ENCODE peak calls at places on chromosomes 2 and 18, in eight cellular contexts. One of them, this sample, is unnamed.

GRCh38 chr2:234823196-234823876 is 128.5 kb upstream of the SH3BP4 start:
- DNase-seq in mucosa of descending colon: peak; percentile 7
- DNase-seq in cerebellum: no peak
- DNase-seq in hepatocyte: no peak
- DNase-seq in tibial artery: peak; percentile 54
- DNase-seq in Daoy: no peak
- DNase-seq in Right ventricle myocardium superior: no peak
- DNase-seq in amniotic stem cell: no peak
- DNase-seq in this sample: no peak

GRCh38 chr18:54717673-54718435 is 110.4 kb upstream of the RAB27B start:
- DNase-seq in tibial artery: no peak
- DNase-seq in mucosa of descending colon: peak; percentile 12
- DNase-seq in Daoy: peak; percentile 17
- DNase-seq in amniotic stem cell: no peak
- DNase-seq in hepatocyte: no peak
- DNase-seq in cerebellum: peak; percentile 11
- DNase-seq in Right ventricle myocardium superior: peak; percentile 43
- DNase-seq in this sample: peak; percentile 41

GRCh38 chr2:67346718-67347407 is 50.3 kb upstream of the ETAA1 start:
- DNase-seq in cerebellum: no peak
- DNase-seq in mucosa of descending colon: no peak
- DNase-seq in hepatocyte: no peak
- DNase-seq in Right ventricle myocardium superior: no peak
- DNase-seq in Daoy: peak; percentile 13
- DNase-seq in amniotic stem cell: no peak
- DNase-seq in tibial artery: no peak
- DNase-seq in this sample: no peak

GRCh38 chr18:58364867-58365533 is 263.9 kb downstream of the ALPK2 start:
- DNase-seq in Right ventricle myocardium superior: no peak
- DNase-seq in amniotic stem cell: no peak
- DNase-seq in tibial artery: no peak
- DNase-seq in hepatocyte: no peak
- DNase-seq in cerebellum: no peak
- DNase-seq in Daoy: peak; percentile 83
- DNase-seq in mucosa of descending colon: no peak
- DNase-seq in this sample: no peak

GRCh38 chr2:75428627-75429026 is 132.1 kb downstream of the EVA1A start:
- DNase-seq in cerebellum: no peak
- DNase-seq in mucosa of descending colon: no peak
- DNase-seq in Daoy: no peak
- DNase-seq in amniotic stem cell: no peak
- DNase-seq in tibial artery: no peak
- DNase-seq in Right ventricle myocardium superior: no peak
- DNase-seq in hepatocyte: no peak
- DNase-seq in this sample: no peak

GRCh38 chr2:145692971-145693478 is 1173.1 kb upstream of the ZEB2 start:
- DNase-seq in tibial artery: no peak
- DNase-seq in mucosa of descending colon: no peak
- DNase-seq in cerebellum: no peak
- DNase-seq in amniotic stem cell: no peak
- DNase-seq in Right ventricle myocardium superior: no peak
- DNase-seq in Daoy: peak; percentile 69
- DNase-seq in hepatocyte: peak; percentile 52
- DNase-seq in this sample: no peak

GRCh38 chr2:28545590-28546195 is 49.8 kb downstream of the PLB1 start:
- DNase-seq in cerebellum: no peak
- DNase-seq in Daoy: no peak
- DNase-seq in Right ventricle myocardium superior: no peak
- DNase-seq in amniotic stem cell: no peak
- DNase-seq in mucosa of descending colon: peak; percentile 34
- DNase-seq in tibial artery: no peak
- DNase-seq in hepatocyte: no peak
- DNase-seq in this sample: no peak

GRCh38 chr18:57768557-57769326 is 34.4 kb downstream of the ATP8B1 start:
- DNase-seq in tibial artery: no peak
- DNase-seq in Right ventricle myocardium superior: no peak
- DNase-seq in Daoy: no peak
- DNase-seq in cerebellum: no peak
- DNase-seq in amniotic stem cell: peak; percentile 21
- DNase-seq in hepatocyte: peak; percentile 17
- DNase-seq in mucosa of descending colon: no peak
- DNase-seq in this sample: no peak

GRCh38 chr18:68436485-68436884 is 278.4 kb downstream of the TMX3 start:
- DNase-seq in mucosa of descending colon: no peak
- DNase-seq in Daoy: no peak
- DNase-seq in amniotic stem cell: no peak
- DNase-seq in hepatocyte: no peak
- DNase-seq in tibial artery: no peak
- DNase-seq in cerebellum: no peak
- DNase-seq in Right ventricle myocardium superior: no peak
- DNase-seq in this sample: no peak

GRCh38 chr2:26942543-26943295 is 27.7 kb upstream of the MAPRE3 start:
- DNase-seq in tibial artery: peak; percentile 52
- DNase-seq in Right ventricle myocardium superior: peak; percentile 82
- DNase-seq in cerebellum: peak; percentile 77
- DNase-seq in amniotic stem cell: no peak
- DNase-seq in Daoy: peak; percentile 67
- DNase-seq in hepatocyte: peak; percentile 80
- DNase-seq in mucosa of descending colon: peak; percentile 80
- DNase-seq in this sample: peak; percentile 52

GRCh38 chr2:176130153-176130916 is 830 bp downstream of the HOXD8 start:
- DNase-seq in amniotic stem cell: no peak
- DNase-seq in hepatocyte: peak; percentile 57
- DNase-seq in tibial artery: no peak
- DNase-seq in mucosa of descending colon: peak; percentile 60
- DNase-seq in cerebellum: no peak
- DNase-seq in Right ventricle myocardium superior: no peak
- DNase-seq in Daoy: peak; percentile 75
- DNase-seq in this sample: no peak

GRCh38 chr2:156435392-156435724 is 821 bp upstream of the GPD2 start:
- DNase-seq in mucosa of descending colon: no peak
- DNase-seq in hepatocyte: no peak
- DNase-seq in cerebellum: peak; percentile 20
- DNase-seq in amniotic stem cell: no peak
- DNase-seq in Right ventricle myocardium superior: no peak
- DNase-seq in Daoy: no peak
- DNase-seq in tibial artery: no peak
- DNase-seq in this sample: peak; percentile 47

GRCh38 chr2:27202829-27203228 is 9.0 kb upstream of the ATRAID start:
- DNase-seq in cerebellum: no peak
- DNase-seq in mucosa of descending colon: no peak
- DNase-seq in hepatocyte: no peak
- DNase-seq in Daoy: peak; percentile 37
- DNase-seq in tibial artery: no peak
- DNase-seq in Right ventricle myocardium superior: no peak
- DNase-seq in amniotic stem cell: no peak
- DNase-seq in this sample: peak; percentile 21

GRCh38 chr2:236454076-236454475 is 115.5 kb upstream of the ACKR3 start:
- DNase-seq in Daoy: no peak
- DNase-seq in Right ventricle myocardium superior: no peak
- DNase-seq in hepatocyte: no peak
- DNase-seq in tibial artery: no peak
- DNase-seq in mucosa of descending colon: no peak
- DNase-seq in amniotic stem cell: no peak
- DNase-seq in cerebellum: no peak
- DNase-seq in this sample: no peak

GRCh38 chr18:8816805-8817204 is 111.4 kb downstream of the MTCL1 start:
- DNase-seq in amniotic stem cell: peak; percentile 51
- DNase-seq in Right ventricle myocardium superior: no peak
- DNase-seq in Daoy: peak; percentile 15
- DNase-seq in cerebellum: no peak
- DNase-seq in tibial artery: no peak
- DNase-seq in hepatocyte: no peak
- DNase-seq in mucosa of descending colon: no peak
- DNase-seq in this sample: no peak

GRCh38 chr2:157786663-157787363 is 89.3 kb downstream of the ACVR1 start:
- DNase-seq in cerebellum: peak; percentile 28
- DNase-seq in amniotic stem cell: no peak
- DNase-seq in mucosa of descending colon: no peak
- DNase-seq in Daoy: no peak
- DNase-seq in Right ventricle myocardium superior: no peak
- DNase-seq in hepatocyte: no peak
- DNase-seq in tibial artery: no peak
- DNase-seq in this sample: no peak